ENCODE peak calls at places on chromosome 16, in seven cellular contexts. H is sigmoid colon, V is transverse colon, G is H1, I is SK-N-SH, R is tibial nerve, Z is stomach. K is an unnamed sample.

GRCh38 chr16:17224859-17225258 is 245.9 kb downstream of the XYLT1 start:
- DNase-seq in H (peak; percentile 89), V (peak; percentile 66), R (peak; percentile 44), I (no peak), Z (peak; percentile 36), G (no peak), K (peak; percentile 97)

GRCh38 chr16:8893976-8894690 is 12.0 kb downstream of the LITAFD start:
- DNase-seq in R (peak; percentile 8), G (no peak), H (peak; percentile 49), I (no peak), V (no peak), Z (no peak), K (no peak)

GRCh38 chr16:2584742-2585650 is 47.2 kb downstream of the PDPK1 start:
- DNase-seq in V (no peak), H (peak; percentile 78), Z (no peak), G (no peak), I (no peak), R (peak; percentile 46), K (no peak)

GRCh38 chr16:20181949-20182348 is 108.3 kb upstream of the GPR139 start:
- DNase-seq in R (no peak), V (no peak), Z (no peak), G (no peak), I (no peak), H (no peak), K (no peak)

GRCh38 chr16:81636298-81636960 is 142.7 kb upstream of the PLCG2 start:
- DNase-seq in Z (no peak), G (no peak), H (no peak), I (no peak), R (no peak), V (no peak), K (no peak)

GRCh38 chr16:56300901-56301351 is 109.6 kb downstream of the GNAO1 start:
- DNase-seq in H (no peak), V (no peak), R (no peak), I (no peak), G (no peak), Z (no peak), K (no peak)

GRCh38 chr16:797120-797420 is 3.5 kb downstream of the GNG13 start:
- DNase-seq in G (no peak), I (no peak), R (no peak), H (no peak), V (no peak), Z (no peak), K (no peak)

GRCh38 chr16:74522160-74522559 is 84.8 kb downstream of the GLG1 start:
- DNase-seq in I (no peak), V (no peak), Z (no peak), G (no peak), R (no peak), H (no peak), K (no peak)

GRCh38 chr16:31466381-31466841 is 5.5 kb upstream of the TGFB1I1 start:
- DNase-seq in G (no peak), I (no peak), V (no peak), H (peak; percentile 60), Z (no peak), R (no peak), K (no peak)

GRCh38 chr16:6932871-6933390 is 399.7 kb upstream of the RBFOX1 start:
- DNase-seq in I (no peak), V (no peak), H (no peak), G (no peak), Z (no peak), R (no peak), K (no peak)

GRCh38 chr16:67530013-67530939 is 1.6 kb downstream of the RIPOR1 start:
- DNase-seq in I (peak; percentile 89), Z (peak; percentile 65), H (peak; percentile 92), G (no peak), R (peak; percentile 58), V (peak; percentile 76), K (no peak)

GRCh38 chr16:951660-952301 is 19.0 kb downstream of the LMF1 start:
- DNase-seq in I (no peak), R (no peak), V (no peak), G (no peak), Z (no peak), H (no peak), K (no peak)

GRCh38 chr16:48433849-48434530 is 48.8 kb upstream of the SIAH1 start:
- DNase-seq in Z (no peak), R (no peak), I (no peak), H (no peak), V (no peak), G (no peak), K (no peak)

GRCh38 chr16:48435906-48436305 is 50.7 kb upstream of the SIAH1 start:
- DNase-seq in Z (no peak), R (no peak), V (no peak), I (no peak), G (no peak), H (no peak), K (no peak)

GRCh38 chr16:48435319-48435682 is 50.1 kb upstream of the SIAH1 start:
- DNase-seq in Z (no peak), G (no peak), R (no peak), I (no peak), H (no peak), V (no peak), K (no peak)

GRCh38 chr16:48433116-48433848 is 48.1 kb upstream of the SIAH1 start:
- DNase-seq in R (no peak), H (no peak), I (no peak), G (no peak), V (no peak), Z (no peak), K (no peak)

DNA sequence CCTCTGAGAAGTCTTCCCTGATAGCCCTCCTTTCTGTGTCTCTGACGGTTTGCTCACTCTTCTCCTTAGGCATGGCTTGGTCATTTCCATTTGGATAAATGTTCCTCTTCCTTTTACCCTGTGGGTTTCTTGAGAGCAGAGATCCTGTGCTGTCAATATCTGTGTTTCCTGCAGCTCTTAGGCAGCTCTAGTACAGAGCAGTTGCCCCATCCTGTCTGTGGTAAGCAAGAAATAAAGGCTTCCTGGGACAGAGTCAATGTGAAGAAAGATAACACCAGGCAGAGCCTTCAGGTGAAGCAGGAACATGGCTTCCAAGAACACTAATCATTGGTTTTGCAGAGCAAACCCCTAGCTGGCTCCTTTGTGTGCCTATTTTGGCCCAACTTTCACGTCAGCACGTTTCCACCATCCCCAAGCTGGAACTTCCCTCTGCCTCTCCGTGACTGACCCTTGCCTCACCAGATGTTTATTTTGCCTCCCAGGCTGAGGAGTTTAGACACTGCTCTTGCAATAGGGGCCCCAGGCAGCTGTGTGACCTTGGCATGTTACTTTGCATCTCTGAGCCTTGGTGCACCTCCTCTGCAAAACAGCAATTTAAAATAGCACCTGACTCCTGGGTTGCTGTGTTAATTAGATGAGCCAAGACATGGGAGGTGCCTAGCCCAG is 49.6 kb upstream of the SIAH1 start:
- DNase-seq in Z (no peak), I (no peak), H (no peak), R (no peak), V (no peak), G (no peak), K (no peak)
- H3K4me1 ChIP-seq in Z (no peaks in the 10 kb centered on the region), I (no peaks in the 10 kb centered on the region), H (no peaks in the 10 kb centered on the region), R (peaks cover 4% of the 10 kb centered on the region), V (no peaks in the 10 kb centered on the region), G (no peaks in the 10 kb centered on the region), K (no peaks in the 10 kb centered on the region)

DNA sequence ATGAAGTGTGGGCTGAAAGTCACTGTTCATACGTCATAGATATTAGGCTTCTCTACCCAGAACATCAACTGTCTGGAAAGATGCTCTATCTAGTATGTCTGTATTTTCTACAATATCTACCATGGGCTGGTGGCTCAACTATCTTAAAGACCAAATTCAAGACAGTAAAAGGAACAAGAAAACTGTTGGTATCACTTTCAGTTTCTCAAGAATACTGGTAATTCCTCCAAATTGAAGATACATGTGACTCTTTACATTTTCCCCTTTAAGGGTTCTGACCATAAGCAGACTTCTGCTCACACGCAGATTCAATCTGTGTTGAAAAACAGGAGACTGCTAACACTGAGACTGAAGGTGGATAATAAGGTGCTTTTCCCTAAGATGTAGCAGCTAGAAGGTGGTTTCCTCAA is 24.2 kb downstream of the XPO6 start:
- DNase-seq in Z (no peak), R (no peak), G (no peak), I (no peak), H (no peak), V (no peak), K (no peak)
- TF ChIP-seq EP300 in Z (no peak), R (no peak), G (no peak), I (no peak), H (no peak), V (no peak), K (no peak)

GRCh38 chr16:84239910-84240309 is at the start of gene KCNG4:
- DNase-seq in H (no peak), V (no peak), R (no peak), I (peak; percentile 75), Z (no peak), G (no peak), K (no peak)
- H3K27me3 ChIP-seq in H (no peaks in the 10 kb centered on the region), V (peaks cover 14% of the 10 kb centered on the region), R (peaks cover 19% of the 10 kb centered on the region), I (no peaks in the 10 kb centered on the region), Z (peaks cover 11% of the 10 kb centered on the region), G (no peaks in the 10 kb centered on the region), K (peaks cover 4% of the 10 kb centered on the region)

DNA sequence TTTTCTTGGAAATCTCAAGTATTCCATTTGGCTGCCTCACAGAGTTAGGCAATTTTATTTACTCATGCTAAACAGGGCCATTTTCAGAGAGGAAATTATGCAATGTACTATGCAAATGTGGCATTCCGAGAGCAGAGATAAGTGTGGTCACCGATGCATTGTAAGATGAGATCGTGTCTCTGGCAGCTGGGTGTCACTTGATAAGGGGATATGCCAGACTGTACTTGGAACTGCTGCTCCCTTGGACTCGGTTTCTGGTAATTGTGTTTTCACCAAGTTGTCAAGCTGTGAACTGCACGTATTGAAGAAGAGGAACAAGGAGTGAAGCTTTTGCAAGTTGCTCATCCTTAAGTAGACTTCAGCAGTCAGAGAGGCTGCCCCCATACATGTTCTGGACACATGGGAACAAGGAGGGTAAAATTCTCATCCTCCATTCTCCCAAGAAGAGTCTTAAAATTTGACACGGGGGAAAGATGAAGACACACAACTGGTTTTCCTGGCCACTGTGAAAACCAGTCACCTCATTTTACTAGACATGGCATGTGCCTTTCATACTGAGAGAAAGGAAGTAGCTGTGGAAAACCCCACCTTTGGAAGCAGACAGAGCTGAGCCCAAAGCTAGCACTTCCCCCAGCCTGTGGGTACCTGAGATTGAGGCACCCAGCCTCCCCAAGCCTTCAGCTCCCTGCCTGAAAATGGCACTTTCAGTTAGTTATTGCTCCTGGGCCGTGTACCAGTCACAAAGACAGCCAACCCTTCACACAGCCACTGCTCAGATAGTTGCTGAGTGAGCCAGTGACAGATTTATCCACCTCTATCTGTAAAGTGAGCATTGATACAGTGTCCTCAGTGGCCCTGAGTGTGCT is 150.7 kb downstream of the SOCS1 start:
- DNase-seq in V (peak; percentile 41), I (peak; percentile 40), G (no peak), Z (no peak), H (peak; percentile 79), R (no peak), K (no peak)
- H3K4me1 ChIP-seq in V (peaks cover 21% of the 10 kb centered on the region), I (peaks cover 19% of the 10 kb centered on the region), G (no peaks in the 10 kb centered on the region), Z (peaks cover 79% of the 10 kb centered on the region), H (peaks cover 61% of the 10 kb centered on the region), R (peaks cover 47% of the 10 kb centered on the region), K (peaks cover 52% of the 10 kb centered on the region)

GRCh38 chr16:85234310-85235235 is 122.3 kb upstream of the CIBAR2 start:
- DNase-seq in G (peak; percentile 74), I (peak; percentile 96), R (peak; percentile 51), V (peak; percentile 50), H (peak; percentile 85), Z (peak; percentile 51), K (no peak)
- TF ChIP-seq EP300 in G (peak; percentile 60), I (no peak), R (no peak), V (no peak), H (no peak), Z (no peak), K (no peak)

GRCh38 chr16:70508752-70509151 is 14.6 kb downstream of the COG4 start:
- DNase-seq in Z (no peak), H (no peak), I (no peak), G (no peak), R (no peak), V (no peak), K (no peak)
- H3K27me3 ChIP-seq in Z (no peaks in the 10 kb centered on the region), H (no peaks in the 10 kb centered on the region), I (no peaks in the 10 kb centered on the region), G (no peaks in the 10 kb centered on the region), R (no peaks in the 10 kb centered on the region), V (no peaks in the 10 kb centered on the region), K (no peaks in the 10 kb centered on the region)